ENCODE peak calls at places on chromosomes 13 and 19, in eight cellular contexts. Z is heart right ventricle, H is cardiac fibroblast, E is aorta, O is H7, Q is WERI-Rb-1, F is mucosa of descending colon, U is cardiac muscle cell. B is an unnamed sample.

GRCh38 chr19:40704491-40705361 is 12.0 kb downstream of the COQ8B start:
- DNase-seq in O (no peak), H (no peak), Q (no peak), Z (no peak), F (no peak), U (no peak), E (no peak), B (no peak)

GRCh38 chr19:33876619-33877018 is 79.9 kb downstream of the KCTD15 start:
- DNase-seq in F (no peak), U (no peak), O (no peak), H (no peak), Q (no peak), E (no peak), Z (no peak), B (no peak)

GRCh38 chr13:42885325-42885724 is 103.9 kb downstream of the FAM216B start:
- DNase-seq in O (no peak), H (peak), F (no peak), U (peak), E (no peak), Q (no peak), Z (no peak), B (no peak)

GRCh38 chr19:35045667-35046300 is 4.3 kb downstream of the HPN start:
- DNase-seq in U (peak), F (no peak), Z (no peak), H (peak), Q (no peak), O (peak), E (peak), B (peak)

GRCh38 chr13:67228031-67228430 is 2.1 kb downstream of the PCDH9 start:
- DNase-seq in O (no peak), F (no peak), E (no peak), H (no peak), U (no peak), Z (no peak), Q (no peak), B (no peak)

GRCh38 chr13:25114220-25114619 is 18.3 kb downstream of the PABPC3 start:
- DNase-seq in U (peak), F (peak), H (peak), Z (peak), Q (peak), E (peak), O (peak), B (peak)

GRCh38 chr13:32001392-32001768 is 30.2 kb upstream of the FRY start:
- DNase-seq in F (peak), U (peak), H (peak), E (no peak), O (peak), Z (peak), Q (peak), B (peak)

GRCh38 chr19:46622118-46622446 is 2.8 kb downstream of the PTGIR start:
- DNase-seq in E (peak), H (no peak), U (no peak), O (no peak), Q (no peak), Z (no peak), F (no peak), B (no peak)

GRCh38 chr19:37654525-37654832 is 786 bp downstream of the ZFP30 start:
- DNase-seq in U (peak), Z (no peak), Q (no peak), O (peak), E (no peak), H (peak), F (peak), B (peak)

GRCh38 chr19:49408816-49409440 is 14.3 kb downstream of the PTH2 start:
- DNase-seq in E (no peak), Z (no peak), O (no peak), H (no peak), F (no peak), Q (no peak), U (no peak), B (no peak)
- H3K4me3 ChIP-seq in E (no peak), Z (no peak), O (no peak), H (no peak), F (no peak), Q (no peak), U (no peak), B (no peak)

GRCh38 chr19:58129284-58129683 is 21.3 kb downstream of the ZNF329 start:
- DNase-seq in U (no peak), Q (no peak), O (no peak), H (no peak), Z (no peak), E (no peak), F (no peak), B (no peak)

DNA sequence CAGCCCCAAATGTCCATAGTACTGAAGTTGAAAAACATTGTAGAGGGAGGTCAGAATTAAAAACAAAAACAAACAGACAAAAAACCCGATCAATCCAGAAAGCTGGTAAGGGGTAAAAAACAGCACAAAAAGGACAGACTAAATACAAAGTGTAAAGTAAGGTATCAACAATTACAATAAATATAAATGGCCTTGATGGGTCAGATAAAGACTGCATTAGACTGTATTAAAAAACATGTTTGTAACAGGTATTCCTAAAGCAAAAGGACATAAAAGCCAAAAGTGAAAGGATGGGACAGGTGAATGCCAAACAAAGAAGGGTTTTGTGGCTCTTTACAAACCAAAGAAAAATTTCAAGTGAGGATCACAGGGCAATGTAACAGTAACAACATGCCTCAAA is 16.3 kb downstream of the ZNF329 start:
- DNase-seq in O (no peak), F (no peak), E (no peak), Q (no peak), H (no peak), Z (no peak), U (no peak), B (no peak)
- H3K4me3 ChIP-seq in O (no peak), F (no peak), E (no peak), Q (no peak), H (no peak), Z (no peak), U (no peak), B (no peak)

DNA sequence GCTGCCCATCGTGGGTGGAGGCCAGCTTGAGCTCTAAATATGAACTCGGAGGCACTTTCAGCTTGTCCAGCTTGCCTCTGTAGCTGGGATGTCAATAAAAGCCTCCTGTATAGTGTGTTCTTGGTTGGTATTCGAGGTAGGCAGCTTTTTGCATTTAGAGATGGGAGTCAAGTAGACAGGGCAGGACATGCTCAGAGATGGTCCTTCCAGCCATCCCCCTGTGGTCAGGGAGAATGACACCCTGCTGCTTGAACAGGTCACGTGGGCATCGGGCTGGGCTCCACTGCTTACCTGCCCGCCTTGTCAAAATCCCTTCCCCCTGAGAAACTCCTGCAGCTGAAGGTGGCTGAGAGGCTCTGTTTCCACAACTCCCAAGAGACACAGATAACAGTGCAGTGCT is 302.5 kb downstream of the ZNF536 start:
- DNase-seq in O (no peak), Z (no peak), U (no peak), E (no peak), Q (no peak), F (no peak), H (no peak), B (no peak)
- H3K4me3 ChIP-seq in O (no peak), Z (no peak), U (no peak), E (no peak), Q (no peak), F (no peak), H (no peak), B (no peak)

DNA sequence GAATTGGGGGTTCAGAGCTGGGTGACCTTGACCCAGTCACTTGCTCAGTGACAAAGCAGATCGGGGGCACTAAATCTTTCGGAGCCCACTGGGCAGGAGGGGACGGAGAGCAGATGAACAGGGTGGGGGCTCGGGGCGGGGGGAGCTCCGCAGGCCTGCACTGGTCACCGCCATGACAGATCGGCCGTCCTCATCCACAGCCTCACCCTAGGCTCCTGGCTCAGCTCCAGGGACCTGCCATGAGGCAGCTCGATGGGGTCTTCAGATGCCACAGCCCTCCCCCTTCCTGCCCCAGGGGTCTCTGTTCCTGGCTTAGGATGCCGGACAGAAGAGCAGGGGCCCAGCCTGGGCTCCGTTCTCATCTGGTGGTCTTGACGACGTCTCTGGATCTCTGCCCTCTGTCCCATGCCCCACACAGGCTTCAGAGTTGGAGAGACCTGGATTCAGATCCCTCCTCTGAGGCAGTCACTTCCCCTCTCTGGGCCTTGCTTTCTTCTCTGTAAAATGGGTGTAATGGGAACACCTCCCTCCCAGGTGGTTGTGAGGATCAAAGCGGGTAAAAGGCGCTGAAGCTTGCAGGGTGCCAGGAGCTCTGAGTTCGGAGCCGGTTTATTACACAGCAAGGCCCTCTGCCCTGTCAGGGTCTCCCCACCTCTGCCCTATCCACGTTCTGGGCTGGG is 3.0 kb downstream of the KDM4B start:
- DNase-seq in H (no peak), U (no peak), E (no peak), F (no peak), Q (no peak), O (no peak), Z (no peak), B (no peak)
- H3K4me3 ChIP-seq in H (no peak), U (no peak), E (no peak), F (no peak), Q (peak), O (no peak), Z (no peak), B (no peak)

B was measured in GM23338.